ENCODE peak calls at places on chromosome 7, in six cellular contexts. One of them, this sample, is unnamed.
A peak's percentile ranks its signal among the peaks of the same experiment; 100 is the strongest.

GRCh38 chr7:150321788-150322113 is 1.4 kb upstream of the LRRC61 start:
- DNase-seq in trophoblast cell: no peak
- DNase-seq in IMR-90: no peak
- DNase-seq in H9: no peak
- DNase-seq in mesenchymal stem cell: no peak
- DNase-seq in H1: no peak
- DNase-seq in this sample: no peak

GRCh38 chr7:139109188-139109982 is at the start of gene ZC3HAV1:
- DNase-seq in trophoblast cell: peak; percentile 83
- DNase-seq in IMR-90: peak; percentile 86
- DNase-seq in H9: peak; percentile 75
- DNase-seq in mesenchymal stem cell: peak; percentile 95
- DNase-seq in H1: peak; percentile 79
- DNase-seq in this sample: peak; percentile 57

GRCh38 chr7:49848211-49848841 is 74.9 kb downstream of the VWC2 start:
- DNase-seq in trophoblast cell: no peak
- DNase-seq in IMR-90: no peak
- DNase-seq in H9: no peak
- DNase-seq in mesenchymal stem cell: no peak
- DNase-seq in H1: no peak
- DNase-seq in this sample: no peak

GRCh38 chr7:149741629-149742028 is 31.8 kb downstream of the ZNF467 start:
- DNase-seq in trophoblast cell: no peak
- DNase-seq in IMR-90: no peak
- DNase-seq in H9: no peak
- DNase-seq in mesenchymal stem cell: no peak
- DNase-seq in H1: peak; percentile 43
- DNase-seq in this sample: no peak

GRCh38 chr7:125605241-125605640 is 675.6 kb upstream of the POT1 start:
- DNase-seq in trophoblast cell: no peak
- DNase-seq in IMR-90: no peak
- DNase-seq in H9: no peak
- DNase-seq in mesenchymal stem cell: peak; percentile 57
- DNase-seq in H1: no peak
- DNase-seq in this sample: no peak

GRCh38 chr7:66946545-66946944 is 25.5 kb downstream of the TMEM248 start:
- DNase-seq in trophoblast cell: no peak
- DNase-seq in IMR-90: no peak
- DNase-seq in H9: no peak
- DNase-seq in mesenchymal stem cell: no peak
- DNase-seq in H1: no peak
- DNase-seq in this sample: no peak

GRCh38 chr7:111459065-111459756 is 103.1 kb downstream of the IMMP2L start:
- DNase-seq in trophoblast cell: no peak
- DNase-seq in IMR-90: no peak
- DNase-seq in H9: no peak
- DNase-seq in mesenchymal stem cell: no peak
- DNase-seq in H1: no peak
- DNase-seq in this sample: no peak

GRCh38 chr7:140702774-140703173 is 6.3 kb downstream of the NDUFB2 start:
- DNase-seq in trophoblast cell: peak; percentile 26
- DNase-seq in IMR-90: no peak
- DNase-seq in H9: no peak
- DNase-seq in mesenchymal stem cell: peak; percentile 6
- DNase-seq in H1: peak; percentile 36
- DNase-seq in this sample: no peak

GRCh38 chr7:157018997-157019591 is 8.6 kb upstream of the MNX1 start:
- DNase-seq in trophoblast cell: no peak
- DNase-seq in IMR-90: no peak
- DNase-seq in H9: peak; percentile 80
- DNase-seq in mesenchymal stem cell: no peak
- DNase-seq in H1: peak; percentile 79
- DNase-seq in this sample: no peak

GRCh38 chr7:26667514-26668133 is 196.8 kb downstream of the SKAP2 start:
- DNase-seq in trophoblast cell: peak; percentile 95
- DNase-seq in IMR-90: peak; percentile 90
- DNase-seq in H9: peak; percentile 89
- DNase-seq in mesenchymal stem cell: peak; percentile 91
- DNase-seq in H1: no peak
- DNase-seq in this sample: peak; percentile 88

GRCh38 chr7:144391823-144392255 is 11.7 kb downstream of the NOBOX start:
- DNase-seq in trophoblast cell: peak; percentile 78
- DNase-seq in IMR-90: peak; percentile 39
- DNase-seq in H9: no peak
- DNase-seq in mesenchymal stem cell: peak; percentile 67
- DNase-seq in H1: peak; percentile 45
- DNase-seq in this sample: peak; percentile 47

GRCh38 chr7:28750981-28751380 is 207.1 kb downstream of the TRIL start:
- DNase-seq in trophoblast cell: no peak
- DNase-seq in IMR-90: no peak
- DNase-seq in H9: no peak
- DNase-seq in mesenchymal stem cell: peak; percentile 40
- DNase-seq in H1: no peak
- DNase-seq in this sample: no peak

GRCh38 chr7:1850111-1850975 is 180.3 kb downstream of the ELFN1 start:
- DNase-seq in trophoblast cell: no peak
- DNase-seq in IMR-90: no peak
- DNase-seq in H9: no peak
- DNase-seq in mesenchymal stem cell: no peak
- DNase-seq in H1: no peak
- DNase-seq in this sample: no peak

GRCh38 chr7:64888561-64888900 is 14.5 kb upstream of the ZNF273 start:
- DNase-seq in trophoblast cell: no peak
- DNase-seq in IMR-90: no peak
- DNase-seq in H9: no peak
- DNase-seq in mesenchymal stem cell: peak; percentile 11
- DNase-seq in H1: peak; percentile 61
- DNase-seq in this sample: no peak

GRCh38 chr7:1421946-1422345 is 37.3 kb downstream of the MICALL2 start:
- DNase-seq in trophoblast cell: no peak
- DNase-seq in IMR-90: no peak
- DNase-seq in H9: no peak
- DNase-seq in mesenchymal stem cell: no peak
- DNase-seq in H1: no peak
- DNase-seq in this sample: no peak

GRCh38 chr7:156927571-156928405 is 21.7 kb upstream of the NOM1 start:
- DNase-seq in trophoblast cell: no peak
- DNase-seq in IMR-90: no peak
- DNase-seq in H9: no peak
- DNase-seq in mesenchymal stem cell: no peak
- DNase-seq in H1: no peak
- DNase-seq in this sample: no peak

GRCh38 chr7:47948096-47948790 is at the start of gene PKD1L1:
- DNase-seq in trophoblast cell: peak; percentile 71
- DNase-seq in IMR-90: no peak
- DNase-seq in H9: no peak
- DNase-seq in mesenchymal stem cell: no peak
- DNase-seq in H1: no peak
- DNase-seq in this sample: no peak

GRCh38 chr7:44229546-44230105 is 28.8 kb downstream of the YKT6 start:
- DNase-seq in trophoblast cell: no peak
- DNase-seq in IMR-90: no peak
- DNase-seq in H9: no peak
- DNase-seq in mesenchymal stem cell: no peak
- DNase-seq in H1: no peak
- DNase-seq in this sample: no peak

GRCh38 chr7:1290262-1291039 is 57.8 kb downstream of the UNCX start:
- DNase-seq in trophoblast cell: no peak
- DNase-seq in IMR-90: no peak
- DNase-seq in H9: peak; percentile 54
- DNase-seq in mesenchymal stem cell: peak; percentile 22
- DNase-seq in H1: peak; percentile 69
- DNase-seq in this sample: no peak

GRCh38 chr7:65477326-65477725 is 103.7 kb downstream of the ZNF92 start:
- DNase-seq in trophoblast cell: no peak
- DNase-seq in IMR-90: peak; percentile 5
- DNase-seq in H9: peak; percentile 80
- DNase-seq in mesenchymal stem cell: no peak
- DNase-seq in H1: peak; percentile 84
- DNase-seq in this sample: no peak

GRCh38 chr7:505171-505570 is 14.5 kb downstream of the PDGFA start:
- DNase-seq in trophoblast cell: no peak
- DNase-seq in IMR-90: no peak
- DNase-seq in H9: no peak
- DNase-seq in mesenchymal stem cell: no peak
- DNase-seq in H1: no peak
- DNase-seq in this sample: no peak

GRCh38 chr7:99086532-99086931 is 57.4 kb downstream of the SMURF1 start:
- DNase-seq in trophoblast cell: no peak
- DNase-seq in IMR-90: no peak
- DNase-seq in H9: no peak
- DNase-seq in mesenchymal stem cell: no peak
- DNase-seq in H1: no peak
- DNase-seq in this sample: no peak

GRCh38 chr7:39580150-39580874 is 14.1 kb downstream of the YAE1 start:
- DNase-seq in trophoblast cell: peak; percentile 96
- DNase-seq in IMR-90: peak; percentile 97
- DNase-seq in H9: peak; percentile 81
- DNase-seq in mesenchymal stem cell: peak; percentile 89
- DNase-seq in H1: peak; percentile 74
- DNase-seq in this sample: peak; percentile 80

GRCh38 chr7:2967705-2968104 is 76.0 kb downstream of the CARD11 start:
- DNase-seq in trophoblast cell: no peak
- DNase-seq in IMR-90: no peak
- DNase-seq in H9: no peak
- DNase-seq in mesenchymal stem cell: no peak
- DNase-seq in H1: no peak
- DNase-seq in this sample: no peak

GRCh38 chr7:10790910-10791309 is 182.8 kb upstream of the PHF14 start:
- DNase-seq in trophoblast cell: no peak
- DNase-seq in IMR-90: no peak
- DNase-seq in H9: no peak
- DNase-seq in mesenchymal stem cell: no peak
- DNase-seq in H1: no peak
- DNase-seq in this sample: no peak

GRCh38 chr7:43071604-43072003 is 40.8 kb upstream of the HECW1 start:
- DNase-seq in trophoblast cell: peak; percentile 28
- DNase-seq in IMR-90: peak; percentile 1
- DNase-seq in H9: peak; percentile 91
- DNase-seq in mesenchymal stem cell: peak; percentile 25
- DNase-seq in H1: peak; percentile 90
- DNase-seq in this sample: peak; percentile 54
- H3K18ac ChIP-seq in trophoblast cell: no peak overlapping the region
- H3K18ac ChIP-seq in IMR-90: no peak overlapping the region
- H3K18ac ChIP-seq in H9: no peak overlapping the region
- H3K18ac ChIP-seq in mesenchymal stem cell: peak overlapping the region; percentile 34
- H3K18ac ChIP-seq in H1: peak overlapping the region; percentile 29
- H3K18ac ChIP-seq in this sample: no peak overlapping the region

GRCh38 chr7:90597527-90597871 is 1.4 kb downstream of the CDK14 start:
- DNase-seq in trophoblast cell: no peak
- DNase-seq in IMR-90: no peak
- DNase-seq in H9: no peak
- DNase-seq in mesenchymal stem cell: no peak
- DNase-seq in H1: no peak
- DNase-seq in this sample: no peak

GRCh38 chr7:90596745-90597526 is 815 bp downstream of the CDK14 start:
- DNase-seq in trophoblast cell: peak; percentile 17
- DNase-seq in IMR-90: peak; percentile 48
- DNase-seq in H9: no peak
- DNase-seq in mesenchymal stem cell: peak; percentile 67
- DNase-seq in H1: no peak
- DNase-seq in this sample: peak; percentile 14

GRCh38 chr7:90594791-90595317 is 1.3 kb upstream of the CDK14 start:
- DNase-seq in trophoblast cell: no peak
- DNase-seq in IMR-90: peak; percentile 91
- DNase-seq in H9: peak; percentile 53
- DNase-seq in mesenchymal stem cell: peak; percentile 73
- DNase-seq in H1: no peak
- DNase-seq in this sample: peak; percentile 18

GRCh38 chr7:90595801-90596683 is at the start of gene CDK14:
- DNase-seq in trophoblast cell: peak; percentile 79
- DNase-seq in IMR-90: peak; percentile 53
- DNase-seq in H9: peak; percentile 79
- DNase-seq in mesenchymal stem cell: peak; percentile 72
- DNase-seq in H1: peak; percentile 87
- DNase-seq in this sample: peak; percentile 82

GRCh38 chr7:90595341-90595800 is 750 bp upstream of the CDK14 start:
- DNase-seq in trophoblast cell: no peak
- DNase-seq in IMR-90: peak; percentile 15
- DNase-seq in H9: peak; percentile 29
- DNase-seq in mesenchymal stem cell: no peak
- DNase-seq in H1: no peak
- DNase-seq in this sample: peak; percentile 9
- H3K4ac ChIP-seq in trophoblast cell: no peak overlapping the region
- H3K4ac ChIP-seq in IMR-90: peak overlapping the region; percentile 61
- H3K4ac ChIP-seq in H9: no peak overlapping the region
- H3K4ac ChIP-seq in mesenchymal stem cell: peak overlapping the region; percentile 29
- H3K4ac ChIP-seq in H1: no peak overlapping the region
- H3K4ac ChIP-seq in this sample: no peak overlapping the region

GRCh38 chr7:130823060-130823459 is 89.1 kb upstream of the KLF14 start:
- DNase-seq in trophoblast cell: no peak
- DNase-seq in IMR-90: no peak
- DNase-seq in H9: no peak
- DNase-seq in mesenchymal stem cell: no peak
- DNase-seq in H1: no peak
- DNase-seq in this sample: no peak
- H4K91ac ChIP-seq in trophoblast cell: no peak overlapping the region
- H4K91ac ChIP-seq in IMR-90: no peak overlapping the region
- H4K91ac ChIP-seq in H9: no peak overlapping the region
- H4K91ac ChIP-seq in mesenchymal stem cell: no peak overlapping the region
- H4K91ac ChIP-seq in H1: no peak overlapping the region
- H4K91ac ChIP-seq in this sample: no peak overlapping the region

GRCh38 chr7:105708681-105709080 is 127.4 kb upstream of the EFCAB10 start:
- DNase-seq in trophoblast cell: no peak
- DNase-seq in IMR-90: no peak
- DNase-seq in H9: no peak
- DNase-seq in mesenchymal stem cell: no peak
- DNase-seq in H1: no peak
- DNase-seq in this sample: no peak

GRCh38 chr7:105703207-105703930 is 122.1 kb upstream of the EFCAB10 start:
- DNase-seq in trophoblast cell: peak; percentile 25
- DNase-seq in IMR-90: no peak
- DNase-seq in H9: no peak
- DNase-seq in mesenchymal stem cell: no peak
- DNase-seq in H1: no peak
- DNase-seq in this sample: no peak

GRCh38 chr7:105707967-105708580 is 126.8 kb upstream of the EFCAB10 start:
- DNase-seq in trophoblast cell: no peak
- DNase-seq in IMR-90: no peak
- DNase-seq in H9: no peak
- DNase-seq in mesenchymal stem cell: no peak
- DNase-seq in H1: no peak
- DNase-seq in this sample: no peak

GRCh38 chr7:105705427-105705826 is 124.1 kb upstream of the EFCAB10 start:
- DNase-seq in trophoblast cell: no peak
- DNase-seq in IMR-90: no peak
- DNase-seq in H9: no peak
- DNase-seq in mesenchymal stem cell: no peak
- DNase-seq in H1: no peak
- DNase-seq in this sample: no peak

DNA sequence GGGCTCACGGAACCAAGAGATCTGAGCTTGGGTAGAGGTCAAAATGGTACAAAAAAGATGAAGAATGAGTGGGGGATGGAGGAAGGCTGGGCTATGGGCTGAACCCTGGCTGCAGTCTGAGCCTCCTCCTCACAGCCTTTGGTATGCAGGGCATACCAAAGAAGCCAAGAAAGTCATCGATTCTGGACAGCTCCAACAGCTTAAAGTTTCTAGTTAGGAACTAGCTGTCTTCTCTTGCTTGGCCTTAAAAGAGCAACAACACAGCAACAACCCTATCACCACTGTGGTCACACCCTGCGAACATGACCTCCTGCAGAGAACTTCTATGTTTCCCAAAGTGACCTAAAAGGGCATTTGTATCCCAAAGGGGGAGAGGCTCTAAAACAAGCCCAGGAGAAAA is 126.1 kb upstream of the EFCAB10 start:
- DNase-seq in trophoblast cell: no peak
- DNase-seq in IMR-90: peak; percentile 22
- DNase-seq in H9: no peak
- DNase-seq in mesenchymal stem cell: no peak
- DNase-seq in H1: no peak
- DNase-seq in this sample: no peak
- H3K18ac ChIP-seq in trophoblast cell: no peak overlapping the region
- H3K18ac ChIP-seq in IMR-90: no peak overlapping the region
- H3K18ac ChIP-seq in H9: no peak overlapping the region
- H3K18ac ChIP-seq in mesenchymal stem cell: no peak overlapping the region
- H3K18ac ChIP-seq in H1: no peak overlapping the region
- H3K18ac ChIP-seq in this sample: no peak overlapping the region

This sample was measured in neuronal stem cell.